ENCODE peak calls at places on chromosome 12, in seven cellular contexts. F, P, R, O, Y, L and V are unnamed samples.

GRCh38 chr12:87439990-87440827 is 589.0 kb downstream of the C12orf50 start:
- DNase-seq in F (no peak), P (no peak), R (no peak), O (no peak), Y (no peak), L (no peak), V (no peak)

GRCh38 chr12:45893240-45893639 is 97.1 kb downstream of the SCAF11 start:
- DNase-seq in F (no peak), P (peak; percentile 8), R (no peak), O (peak; percentile 13), Y (no peak), L (no peak), V (no peak)

GRCh38 chr12:112607427-112607826 is 184.1 kb upstream of the RPH3A start:
- DNase-seq in F (no peak), P (no peak), R (no peak), O (no peak), Y (no peak), L (no peak), V (no peak)

GRCh38 chr12:73599268-73599667 is 938.4 kb upstream of the ATXN7L3B start:
- DNase-seq in F (no peak), P (no peak), R (no peak), O (no peak), Y (no peak), L (no peak), V (no peak)

GRCh38 chr12:27965411-27965810 is 7.1 kb downstream of the PTHLH start:
- DNase-seq in F (no peak), P (no peak), R (no peak), O (no peak), Y (no peak), L (no peak), V (no peak)

GRCh38 chr12:47280543-47281330 is 201.0 kb upstream of the AMIGO2 start:
- DNase-seq in F (no peak), P (no peak), R (no peak), O (no peak), Y (no peak), L (no peak), V (no peak)

GRCh38 chr12:95016120-95016519 is 12.6 kb upstream of the NDUFA12 start:
- DNase-seq in F (no peak), P (no peak), R (no peak), O (no peak), Y (no peak), L (no peak), V (no peak)

GRCh38 chr12:104215638-104216297 is at the start of gene TXNRD1:
- DNase-seq in F (peak; percentile 72), P (peak; percentile 23), R (peak; percentile 11), O (peak; percentile 30), Y (peak; percentile 95), L (no peak), V (peak; percentile 69)

GRCh38 chr12:130367003-130367402 is 29.3 kb downstream of the PIWIL1 start:
- DNase-seq in F (no peak), P (no peak), R (no peak), O (no peak), Y (no peak), L (no peak), V (no peak)

GRCh38 chr12:113221997-113222729 is 899 bp downstream of the TPCN1 start:
- DNase-seq in F (peak; percentile 26), P (peak; percentile 44), R (no peak), O (no peak), Y (no peak), L (no peak), V (no peak)

GRCh38 chr12:2853626-2854025 is 3.2 kb downstream of the TEX52 start:
- DNase-seq in F (peak; percentile 83), P (peak; percentile 55), R (peak; percentile 34), O (peak; percentile 48), Y (peak; percentile 96), L (no peak), V (peak; percentile 29)

GRCh38 chr12:92571844-92572543 is 130.8 kb upstream of the PLEKHG7 start:
- DNase-seq in F (no peak), P (no peak), R (no peak), O (no peak), Y (peak; percentile 33), L (no peak), V (no peak)

GRCh38 chr12:31896514-31897039 is 62.6 kb upstream of the RESF1 start:
- DNase-seq in F (no peak), P (no peak), R (no peak), O (no peak), Y (peak; percentile 42), L (no peak), V (peak; percentile 37)

GRCh38 chr12:123471374-123472068 is 13.6 kb downstream of the SNRNP35 start:
- DNase-seq in F (no peak), P (no peak), R (no peak), O (peak; percentile 50), Y (peak; percentile 64), L (no peak), V (no peak)

GRCh38 chr12:95151406-95151805 is 65.9 kb downstream of the FGD6 start:
- DNase-seq in F (no peak), P (no peak), R (no peak), O (no peak), Y (no peak), L (no peak), V (no peak)